ENCODE peak calls at places on chromosomes 1 and 21, in ten cellular contexts. F is NCI-H2029; E is body of pancreas; Y is activated gamma-delta T cell; W is GM04504; M is activated CD4-positive, alpha-beta T cell treated with anti-CD3 and anti-CD28 coated beads for 24 hours; C is SK-N-SH; J is transverse colon; H is A172; P is GF-D8. N is an unnamed sample.

GRCh38 chr1:198776602-198777029 is 137.8 kb downstream of the PTPRC start:
- DNase-seq in C (no peak), Y (no peak), F (no peak), W (peak), P (peak), J (peak), E (no peak), M (no peak), H (peak), N (no peak)

GRCh38 chr1:185934476-185935189 is 200.4 kb downstream of the HMCN1 start:
- DNase-seq in P (no peak), J (no peak), F (no peak), M (no peak), H (peak), Y (no peak), E (no peak), W (no peak), C (no peak), N (no peak)

GRCh38 chr21:29164330-29164942 is 34.0 kb downstream of the MAP3K7CL start:
- DNase-seq in E (no peak), Y (no peak), P (peak), M (no peak), H (peak), C (peak), W (peak), J (no peak), F (no peak), N (no peak)

GRCh38 chr1:22591576-22591975 is 28.3 kb downstream of the EPHA8 start:
- DNase-seq in P (no peak), Y (no peak), W (no peak), H (no peak), E (no peak), J (no peak), M (no peak), F (no peak), C (no peak), N (no peak)

GRCh38 chr1:17757426-17757825 is 2.3 kb downstream of the ACTL8 start:
- DNase-seq in C (no peak), E (no peak), P (no peak), W (no peak), F (no peak), J (no peak), H (no peak), M (no peak), Y (no peak), N (no peak)

GRCh38 chr1:223479718-223480425 is 86.7 kb downstream of the CCDC185 start:
- DNase-seq in P (no peak), H (no peak), E (no peak), C (no peak), M (no peak), W (no peak), F (peak), Y (no peak), J (no peak), N (no peak)

GRCh38 chr1:98706173-98706848 is 44.8 kb downstream of the SNX7 start:
- DNase-seq in C (no peak), F (no peak), P (no peak), H (no peak), E (no peak), W (no peak), J (no peak), M (no peak), Y (no peak), N (no peak)

GRCh38 chr1:197435224-197435623 is 167.2 kb downstream of the CRB1 start:
- DNase-seq in F (no peak), C (no peak), H (no peak), W (no peak), P (no peak), E (no peak), M (no peak), Y (no peak), J (no peak), N (no peak)

GRCh38 chr1:109821221-109821669 is 57.5 kb upstream of the EPS8L3 start:
- DNase-seq in H (peak), P (peak), M (no peak), F (no peak), E (no peak), W (peak), C (no peak), Y (no peak), J (peak), N (no peak)

GRCh38 chr1:44628962-44629756 is 45.1 kb downstream of the TMEM53 start:
- DNase-seq in P (no peak), W (peak), H (peak), J (no peak), F (no peak), C (no peak), E (no peak), M (no peak), Y (no peak), N (no peak)

GRCh38 chr1:84669831-84670230 is 20.4 kb downstream of the SSX2IP start:
- DNase-seq in F (no peak), H (no peak), W (no peak), Y (no peak), J (no peak), M (no peak), P (no peak), C (no peak), E (no peak), N (no peak)

GRCh38 chr1:117860906-117861610 is 68.4 kb downstream of the GDAP2 start:
- DNase-seq in F (no peak), J (no peak), W (peak), C (no peak), M (no peak), Y (no peak), H (no peak), E (no peak), P (no peak), N (no peak)

GRCh38 chr1:206952182-206952581 is 5.9 kb upstream of the PIGR start:
- DNase-seq in Y (no peak), M (no peak), C (no peak), P (no peak), F (no peak), E (no peak), J (no peak), H (peak), W (no peak), N (no peak)

GRCh38 chr1:207140536-207140935 is 36.5 kb downstream of the C4BPA start:
- DNase-seq in W (no peak), M (no peak), H (peak), J (no peak), E (no peak), C (no peak), P (no peak), F (no peak), Y (no peak), N (no peak)

N was measured in effector memory CD8-positive, alpha-beta T cell.